ENCODE peak calls at places on chromosomes 6 and 20, in seven cellular contexts. N is omental fat pad; Y is epithelial cell of esophagus; Q is stimulated activated CD4-positive, alpha-beta T cell treated with anti-CD3 and anti-CD28 coated beads, Interleukin-15, amount 100 ng/mL, for 1 hour; I is sciatic nerve; R is mammary epithelial cell; Z is HS-27A. P is an unnamed sample.
A peak's percentile ranks its signal among the peaks of the same experiment; 100 is the strongest.

GRCh38 chr6:75300206-75300605 is 15.6 kb upstream of the TMEM30A start:
- DNase-seq in N (no peak), Y (no peak), Q (no peak), I (no peak), R (no peak), Z (no peak), P (no peak)

GRCh38 chr20:25035924-25036323 is 22.0 kb downstream of the ACSS1 start:
- DNase-seq in N (no peak), Y (no peak), Q (no peak), I (no peak), R (no peak), Z (no peak), P (no peak)

GRCh38 chr20:64035066-64035932 is 683 bp upstream of the C20orf204 start:
- DNase-seq in N (no peak), Y (no peak), Q (no peak), I (no peak), R (no peak), Z (no peak), P (no peak)

GRCh38 chr20:37392441-37393195 is 46.7 kb downstream of the SRC start:
- DNase-seq in N (no peak), Y (no peak), Q (no peak), I (no peak), R (no peak), Z (no peak), P (no peak)

GRCh38 chr6:45455408-45455807 is 77.7 kb upstream of the SUPT3H start:
- DNase-seq in N (no peak), Y (no peak), Q (no peak), I (no peak), R (no peak), Z (no peak), P (no peak)

GRCh38 chr6:155221086-155221485 is 42.7 kb upstream of the CLDN20 start:
- DNase-seq in N (no peak), Y (no peak), Q (no peak), I (no peak), R (no peak), Z (no peak), P (no peak)

GRCh38 chr6:45477785-45478184 is 100.1 kb upstream of the SUPT3H start:
- DNase-seq in N (no peak), Y (peak; percentile 52), Q (no peak), I (no peak), R (peak; percentile 29), Z (no peak), P (no peak)

GRCh38 chr6:53043626-53044025 is 21.6 kb upstream of the FBXO9 start:
- DNase-seq in N (no peak), Y (no peak), Q (no peak), I (no peak), R (no peak), Z (no peak), P (no peak)

GRCh38 chr6:89197141-89197540 is 20.0 kb downstream of the GABRR1 start:
- DNase-seq in N (no peak), Y (no peak), Q (no peak), I (no peak), R (no peak), Z (no peak), P (no peak)

GRCh38 chr6:163259689-163260088 is 154.8 kb upstream of the QKI start:
- DNase-seq in N (no peak), Y (no peak), Q (no peak), I (no peak), R (no peak), Z (no peak), P (no peak)

GRCh38 chr20:8334641-8335040 is 202.6 kb downstream of the PLCB1 start:
- DNase-seq in N (no peak), Y (no peak), Q (no peak), I (no peak), R (no peak), Z (no peak), P (peak; percentile 44)

GRCh38 chr6:48087448-48087847 is 23.5 kb downstream of the PTCHD4 start:
- DNase-seq in N (no peak), Y (peak; percentile 48), Q (no peak), I (no peak), R (no peak), Z (no peak), P (no peak)

GRCh38 chr6:3403244-3404154 is 53.4 kb downstream of the SLC22A23 start:
- DNase-seq in N (no peak), Y (peak; percentile 92), Q (no peak), I (no peak), R (peak; percentile 81), Z (no peak), P (peak; percentile 78)

GRCh38 chr6:147621280-147621679 is 112.8 kb downstream of the SAMD5 start:
- DNase-seq in N (no peak), Y (no peak), Q (no peak), I (no peak), R (no peak), Z (peak; percentile 38), P (peak; percentile 7)

GRCh38 chr6:130119211-130119610 is 100.8 kb downstream of the L3MBTL3 start:
- DNase-seq in N (no peak), Y (no peak), Q (no peak), I (no peak), R (no peak), Z (no peak), P (no peak)

GRCh38 chr6:148231572-148231971 is 111.1 kb upstream of the SASH1 start:
- DNase-seq in N (no peak), Y (peak; percentile 74), Q (no peak), I (no peak), R (peak; percentile 73), Z (peak; percentile 72), P (peak; percentile 60)

GRCh38 chr20:57790176-57790575 is 80.4 kb upstream of the PMEPA1 start:
- DNase-seq in N (no peak), Y (no peak), Q (no peak), I (peak; percentile 19), R (no peak), Z (no peak), P (no peak)

GRCh38 chr6:116969211-116969863 is 92.3 kb downstream of the RFX6 start:
- DNase-seq in N (no peak), Y (peak; percentile 73), Q (no peak), I (no peak), R (peak; percentile 25), Z (peak; percentile 33), P (no peak)

GRCh38 chr6:39266782-39267355 is 37.6 kb upstream of the KCNK5 start:
- DNase-seq in N (no peak), Y (no peak), Q (no peak), I (no peak), R (no peak), Z (no peak), P (no peak)

GRCh38 chr6:36844232-36845170 is 5.3 kb upstream of the CPNE5 start:
- DNase-seq in N (no peak), Y (no peak), Q (no peak), I (no peak), R (no peak), Z (no peak), P (no peak)

GRCh38 chr6:12637960-12638641 is 78.5 kb upstream of the PHACTR1 start:
- DNase-seq in N (no peak), Y (peak; percentile 74), Q (peak; percentile 5), I (no peak), R (peak; percentile 68), Z (peak; percentile 64), P (peak; percentile 46)

GRCh38 chr6:52929321-52930164 is 20.0 kb upstream of the GSTA3 start:
- DNase-seq in N (no peak), Y (peak; percentile 90), Q (no peak), I (no peak), R (peak; percentile 86), Z (peak; percentile 15), P (peak; percentile 27)

GRCh38 chr20:44649976-44650375 is 1.5 kb downstream of the ADA start:
- DNase-seq in N (no peak), Y (no peak), Q (no peak), I (no peak), R (no peak), Z (no peak), P (no peak)

GRCh38 chr20:63951398-63952209 is 4.6 kb downstream of the UCKL1 start:
- DNase-seq in N (no peak), Y (no peak), Q (no peak), I (no peak), R (no peak), Z (no peak), P (no peak)